ENCODE peak calls at places on chromosomes 7 and 10, in four cellular contexts. L is sigmoid colon, J is RWPE1, F is psoas muscle. K is an unnamed sample.

GRCh38 chr10:118868618-118869017 is 113.8 kb upstream of the CACUL1 start:
- DNase-seq in F (no peak), J (peak), L (no peak), K (no peak)

GRCh38 chr10:7707102-7707501 is 4.0 kb downstream of the ITIH2 start:
- DNase-seq in J (no peak), F (no peak), L (no peak), K (no peak)

GRCh38 chr7:21611129-21611528 is 68.3 kb downstream of the DNAH11 start:
- DNase-seq in L (no peak), J (no peak), F (no peak), K (no peak)

GRCh38 chr7:90119178-90119971 is 34.9 kb upstream of the STEAP1 start:
- DNase-seq in F (peak), L (peak), J (no peak), K (peak)

GRCh38 chr7:2529161-2530075 is 9.8 kb downstream of the LFNG start:
- DNase-seq in L (peak), F (peak), J (peak), K (no peak)

GRCh38 chr7:157693071-157693520 is 356.3 kb downstream of the DNAJB6 start:
- DNase-seq in J (no peak), L (peak), F (no peak), K (no peak)

GRCh38 chr7:96143495-96144259 is 178.2 kb downstream of the SLC25A13 start:
- DNase-seq in F (no peak), J (no peak), L (no peak), K (no peak)

GRCh38 chr10:93541402-93542357 is 24.8 kb upstream of the FFAR4 start:
- DNase-seq in F (peak), J (peak), L (peak), K (no peak)

GRCh38 chr10:60123668-60124067 is 217.3 kb upstream of the CCDC6 start:
- DNase-seq in J (no peak), F (no peak), L (no peak), K (no peak)

GRCh38 chr10:60944159-60944909 is at the start of gene RHOBTB1:
- DNase-seq in J (peak), L (peak), F (peak), K (peak)

GRCh38 chr10:83848696-83849095 is 290.6 kb upstream of the GHITM start:
- DNase-seq in J (no peak), L (no peak), F (no peak), K (no peak)

GRCh38 chr7:16697507-16698199 is 51.7 kb downstream of the BZW2 start:
- DNase-seq in L (no peak), J (no peak), F (no peak), K (no peak)

GRCh38 chr7:17041324-17041723 is 159.5 kb upstream of the AGR3 start:
- DNase-seq in F (no peak), L (no peak), J (peak), K (no peak)

GRCh38 chr7:24653316-24654085 is 80.2 kb downstream of the PALS2 start:
- DNase-seq in F (no peak), J (no peak), L (no peak), K (no peak)

GRCh38 chr10:118615888-118616287 is 20.4 kb upstream of the PRLHR start:
- DNase-seq in L (no peak), F (no peak), J (peak), K (no peak)

GRCh38 chr7:148275359-148275890 is 315.1 kb upstream of the C7orf33 start:
- DNase-seq in J (no peak), L (no peak), F (no peak), K (no peak)

GRCh38 chr7:103690576-103690975 is 244.6 kb upstream of the SLC26A5 start:
- DNase-seq in J (no peak), L (no peak), F (no peak), K (no peak)

GRCh38 chr7:14635955-14636354 is 266.6 kb downstream of the DGKB start:
- DNase-seq in F (no peak), L (no peak), J (no peak), K (no peak)

GRCh38 chr10:102269017-102269416 is 23.7 kb downstream of the GBF1 start:
- DNase-seq in L (no peak), F (no peak), J (no peak), K (no peak)

GRCh38 chr10:112899396-112900065 is 50.5 kb upstream of the TCF7L2 start:
- DNase-seq in F (no peak), L (no peak), J (no peak), K (no peak)

GRCh38 chr7:39547336-39547735 is 18.9 kb upstream of the YAE1 start:
- DNase-seq in L (no peak), F (no peak), J (no peak), K (no peak)

GRCh38 chr10:32004161-32004591 is 52.0 kb downstream of the KIF5B start:
- DNase-seq in J (no peak), F (peak), L (peak), K (no peak)

GRCh38 chr7:377069-378040 is 87.4 kb downstream of the FOXL3 start:
- DNase-seq in F (peak), J (no peak), L (peak), K (peak)

GRCh38 chr10:71229726-71230655 is 17.6 kb downstream of the UNC5B start:
- DNase-seq in L (peak), F (no peak), J (no peak), K (no peak)

GRCh38 chr7:28516390-28517145 is 104.2 kb downstream of the CREB5 start:
- DNase-seq in L (no peak), J (no peak), F (no peak), K (no peak)

DNA sequence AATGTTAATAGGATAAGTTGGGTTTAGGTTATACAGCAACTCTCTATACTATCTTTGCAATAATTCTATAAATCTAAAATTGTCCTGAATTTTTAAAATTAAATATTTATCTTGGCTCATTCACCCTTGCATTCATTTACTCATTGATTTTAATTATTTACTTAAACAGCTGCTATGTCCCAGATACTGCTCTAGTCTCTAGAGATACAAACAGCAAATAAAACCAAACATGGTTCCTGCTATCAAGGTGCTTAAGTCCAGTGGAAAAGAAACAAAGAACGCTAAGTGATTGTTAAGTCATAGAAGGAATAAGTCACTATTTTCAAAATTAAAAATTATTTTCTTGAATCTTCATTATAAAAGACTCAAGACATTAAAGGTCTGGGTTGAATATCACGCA is 29.9 kb upstream of the MAT1A start:
- DNase-seq in L (no peak), F (no peak), J (no peak), K (no peak)
- H3K27ac ChIP-seq in L (no peak), F (no peak), J (no peak), K (no peak)

GRCh38 chr10:21572578-21572977 is 38.5 kb downstream of the MLLT10 start:
- DNase-seq in L (peak), J (no peak), F (peak), K (peak)
- H3K27ac ChIP-seq in L (no peak), J (no peak), F (no peak), K (no peak)

DNA sequence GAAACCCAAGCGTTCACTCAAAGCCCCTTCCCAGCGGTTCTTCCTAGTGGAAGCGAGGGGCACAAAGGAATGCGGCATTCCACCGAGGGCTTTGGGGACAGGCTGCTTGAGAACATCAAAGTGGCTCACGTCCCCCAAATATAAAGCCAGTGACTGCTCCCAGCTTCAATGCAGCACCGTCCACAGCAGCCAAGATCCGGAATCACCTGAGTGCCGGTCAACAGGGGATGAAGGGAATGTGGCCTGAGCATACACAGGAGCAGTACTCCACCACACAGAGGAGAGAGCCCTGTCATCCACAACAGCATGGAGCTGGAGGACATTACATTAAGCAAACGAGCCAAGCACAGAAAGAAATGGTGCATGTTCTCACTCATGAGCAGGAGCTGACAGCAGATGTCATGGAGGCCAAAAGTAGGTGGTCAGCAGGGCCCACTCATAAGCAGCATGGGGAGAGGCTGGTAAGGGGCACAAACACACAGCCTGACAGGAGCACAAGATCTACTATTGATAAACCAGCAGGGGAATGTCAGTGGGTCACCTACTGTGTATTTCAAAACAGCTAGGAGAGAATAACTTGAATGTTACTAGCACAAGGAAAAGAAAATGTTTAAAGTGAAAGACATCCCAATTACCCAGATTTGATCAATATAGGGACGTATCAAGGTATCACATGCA is 79.5 kb downstream of the DIP2C start:
- DNase-seq in F (no peak), J (no peak), L (peak), K (no peak)
- H3K27ac ChIP-seq in F (no peak), J (no peak), L (peak), K (no peak)

GRCh38 chr10:78377362-78377761 is 343.7 kb downstream of the RPS24 start:
- DNase-seq in F (no peak), L (no peak), J (no peak), K (no peak)
- H3K27ac ChIP-seq in F (no peak), L (no peak), J (no peak), K (no peak)

DNA sequence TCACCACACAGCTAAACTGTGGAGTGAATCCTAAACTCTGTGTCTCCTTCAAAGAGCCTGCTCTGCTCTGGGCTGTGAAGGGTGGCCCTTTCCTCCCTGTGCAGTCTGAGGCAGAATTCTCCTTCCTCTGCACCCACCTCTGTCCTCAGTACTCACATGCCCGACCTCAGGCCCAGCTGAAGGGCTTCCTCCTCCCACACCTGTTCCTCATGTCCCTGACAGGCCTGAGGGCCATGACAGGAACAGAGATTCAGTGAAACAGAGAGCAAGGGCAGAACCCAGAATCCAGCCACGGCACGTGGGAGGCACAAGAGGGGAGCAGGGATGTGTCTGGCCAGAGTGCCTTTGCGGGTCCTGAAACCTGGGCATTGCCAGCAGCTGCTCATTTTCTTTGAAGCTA is 13.9 kb downstream of the CREB3L2 start:
- DNase-seq in J (no peak), F (no peak), L (no peak), K (no peak)
- H3K27ac ChIP-seq in J (peak), F (no peak), L (peak), K (peak)

GRCh38 chr10:4692206-4692605 is 133.8 kb upstream of the AKR1E2 start:
- DNase-seq in J (no peak), L (no peak), F (no peak), K (no peak)
- H3K27ac ChIP-seq in J (no peak), L (no peak), F (no peak), K (no peak)

GRCh38 chr10:4826788-4827324 is 849 bp downstream of the AKR1E2 start:
- DNase-seq in J (no peak), L (no peak), F (no peak), K (no peak)

GRCh38 chr10:4824791-4825310 is 1.2 kb upstream of the AKR1E2 start:
- DNase-seq in J (no peak), L (no peak), F (no peak), K (no peak)

GRCh38 chr10:4828005-4828404 is 2.0 kb downstream of the AKR1E2 start:
- DNase-seq in J (no peak), F (no peak), L (no peak), K (no peak)

GRCh38 chr10:4825456-4825867 is 545 bp upstream of the AKR1E2 start:
- DNase-seq in F (no peak), J (no peak), L (no peak), K (no peak)

GRCh38 chr10:4825868-4826787 is at the start of gene AKR1E2:
- DNase-seq in F (peak), J (peak), L (peak), K (peak)
- H3K27ac ChIP-seq in F (peak), J (peak), L (peak), K (peak)

GRCh38 chr10:110861930-110862677 is 9.6 kb upstream of the PDCD4 start:
- DNase-seq in J (peak), L (no peak), F (no peak), K (no peak)

GRCh38 chr10:110862961-110863360 is 8.8 kb upstream of the PDCD4 start:
- DNase-seq in F (no peak), J (no peak), L (no peak), K (no peak)

GRCh38 chr10:110859947-110860376 is 11.8 kb upstream of the PDCD4 start:
- DNase-seq in J (no peak), F (no peak), L (peak), K (no peak)

GRCh38 chr10:110860576-110861241 is 11.0 kb upstream of the PDCD4 start:
- DNase-seq in L (peak), J (no peak), F (peak), K (no peak)

GRCh38 chr10:110861476-110861875 is 10.3 kb upstream of the PDCD4 start:
- DNase-seq in J (no peak), L (no peak), F (no peak), K (no peak)
- H3K27ac ChIP-seq in J (no peak), L (no peak), F (no peak), K (no peak)

GRCh38 chr7:26291699-26292538 is at the start of gene SNX10:
- DNase-seq in F (peak), L (no peak), J (peak), K (peak)
- H3K27ac ChIP-seq in F (no peak), L (no peak), J (no peak), K (no peak)

DNA sequence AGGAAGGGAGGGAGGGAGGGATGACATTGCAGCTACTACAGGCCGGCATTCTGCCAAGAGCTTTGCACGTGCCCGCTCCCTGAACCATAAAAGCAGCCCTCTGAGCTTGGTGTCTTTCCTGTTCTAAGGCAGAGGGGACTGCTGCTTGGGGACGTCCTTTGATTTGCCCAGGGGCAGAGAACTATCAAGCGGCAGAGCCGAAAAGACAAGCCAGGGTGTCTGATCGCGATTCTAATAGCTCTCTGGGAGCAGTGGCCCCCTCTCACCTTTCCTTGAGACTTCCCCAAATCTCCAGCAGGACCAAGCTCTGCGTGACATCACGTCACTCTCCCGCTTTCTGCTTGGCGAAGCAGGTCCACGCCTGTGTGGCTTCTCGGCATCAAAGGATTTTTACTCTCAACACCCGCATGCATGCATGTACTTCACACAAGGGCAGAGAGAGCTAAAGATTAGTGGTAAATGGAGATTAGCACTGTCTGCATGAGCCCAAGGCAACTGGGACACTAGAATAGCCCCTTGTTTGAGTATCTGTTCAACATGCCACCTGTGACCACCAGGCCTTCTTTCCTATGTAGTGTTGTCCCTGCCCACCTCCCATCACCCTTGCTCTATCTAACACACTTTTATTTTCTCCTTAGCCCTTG is 167.7 kb upstream of the AUTS2 start:
- DNase-seq in F (peak), L (peak), J (no peak), K (peak)
- H3K27ac ChIP-seq in F (no peak), L (peak), J (no peak), K (peak)

K was measured in ovary.